ENCODE peak calls at places on chromosomes 11 and 22, in four cellular contexts. X, G, Q and B are unnamed samples.

GRCh38 chr11:134385774-134386565 is 26.1 kb downstream of the B3GAT1 start:
- DNase-seq in X (no peak), G (no peak), Q (peak), B (no peak)

GRCh38 chr11:123653997-123654565 is 343 bp downstream of the SCN3B start:
- DNase-seq in X (peak), G (peak), Q (peak), B (no peak)

GRCh38 chr11:116257092-116257491 is 515.7 kb downstream of the BUD13 start:
- DNase-seq in X (no peak), G (no peak), Q (no peak), B (no peak)

GRCh38 chr22:32584650-32585049 is 110.0 kb downstream of the FBXO7 start:
- DNase-seq in X (no peak), G (peak), Q (no peak), B (no peak)

GRCh38 chr11:62129610-62130497 is 6.0 kb downstream of the INCENP start:
- DNase-seq in X (no peak), G (no peak), Q (no peak), B (peak)

GRCh38 chr11:45278721-45279120 is 7.4 kb downstream of the SYT13 start:
- DNase-seq in X (no peak), G (no peak), Q (peak), B (no peak)

GRCh38 chr11:116384407-116384806 is 388.4 kb downstream of the BUD13 start:
- DNase-seq in X (no peak), G (no peak), Q (no peak), B (no peak)

GRCh38 chr11:85774256-85775097 is 36.5 kb downstream of the SYTL2 start:
- DNase-seq in X (no peak), G (no peak), Q (no peak), B (no peak)

GRCh38 chr11:65496304-65497140 is 2.3 kb upstream of the MALAT1 start:
- DNase-seq in X (peak), G (peak), Q (no peak), B (peak)

GRCh38 chr11:20731676-20732075 is 62.3 kb downstream of the NELL1 start:
- DNase-seq in X (no peak), G (no peak), Q (no peak), B (no peak)

GRCh38 chr11:96113100-96113710 is 189.3 kb upstream of the MTMR2 start:
- DNase-seq in X (no peak), G (peak), Q (no peak), B (no peak)

GRCh38 chr11:14934641-14935351 is 37.4 kb downstream of the CALCA start:
- DNase-seq in X (no peak), G (no peak), Q (no peak), B (no peak)

GRCh38 chr22:30892286-30892685 is 76.3 kb downstream of the MORC2 start:
- DNase-seq in X (no peak), G (no peak), Q (no peak), B (peak)

GRCh38 chr11:132080121-132080520 is 709.7 kb downstream of the NTM start:
- DNase-seq in X (no peak), G (no peak), Q (no peak), B (no peak)

GRCh38 chr11:14119357-14119756 is 156.8 kb downstream of the SPON1 start:
- DNase-seq in X (no peak), G (no peak), Q (no peak), B (no peak)

GRCh38 chr11:12455938-12456337 is 78.6 kb downstream of the PARVA start:
- DNase-seq in X (no peak), G (peak), Q (no peak), B (no peak)

GRCh38 chr22:28750471-28750881 is 8.6 kb downstream of the HSCB start:
- DNase-seq in X (no peak), G (peak), Q (no peak), B (no peak)

GRCh38 chr22:34997921-34998320 is 68.0 kb upstream of the ISX start:
- DNase-seq in X (no peak), G (no peak), Q (no peak), B (no peak)

GRCh38 chr22:20400606-20401375 is 6.8 kb downstream of the ZNF74 start:
- DNase-seq in X (no peak), G (no peak), Q (no peak), B (peak)

GRCh38 chr11:10109836-10110235 is 184.2 kb downstream of the SBF2 start:
- DNase-seq in X (no peak), G (peak), Q (no peak), B (no peak)

GRCh38 chr22:31650391-31650790 is 11.6 kb downstream of the PISD start:
- DNase-seq in X (no peak), G (peak), Q (no peak), B (no peak)

GRCh38 chr11:29452131-29452530 is 564.7 kb downstream of the KCNA4 start:
- DNase-seq in X (no peak), G (peak), Q (no peak), B (no peak)

GRCh38 chr11:46504817-46505613 is 88.8 kb downstream of the AMBRA1 start:
- DNase-seq in X (no peak), G (no peak), Q (no peak), B (no peak)